ENCODE peak calls at places on chromosome 12, in eight cellular contexts. H is skeletal muscle cell; S is progenitor cell of endocrine pancreas; V is fibroblast of lung; I is activated CD4-positive, alpha-beta T cell treated with anti-CD3 and anti-CD28 coated beads for 1 hour; G is H9; O is prostate gland; L is MCF 10A. Y is an unnamed sample.

GRCh38 chr12:122022393-122023338 is 982 bp downstream of the BCL7A start:
- DNase-seq in H (no peak), S (peak; percentile 23), V (peak; percentile 25), I (no peak), G (peak; percentile 50), O (no peak), L (peak; percentile 11), Y (peak; percentile 47)

GRCh38 chr12:12628013-12628412 is 16.3 kb downstream of the CREBL2 start:
- DNase-seq in H (no peak), S (no peak), V (peak; percentile 43), I (no peak), G (no peak), O (no peak), L (peak; percentile 33), Y (no peak)

GRCh38 chr12:46024099-46024498 is 33.7 kb upstream of the SCAF11 start:
- DNase-seq in H (no peak), S (no peak), V (no peak), I (no peak), G (no peak), O (no peak), L (no peak), Y (no peak)

GRCh38 chr12:92242917-92243316 is 97.3 kb upstream of the BTG1 start:
- DNase-seq in H (peak; percentile 91), S (no peak), V (no peak), I (no peak), G (no peak), O (no peak), L (peak; percentile 14), Y (no peak)

GRCh38 chr12:122951979-122952892 is 14.0 kb downstream of the ABCB9 start:
- DNase-seq in H (no peak), S (peak; percentile 52), V (peak; percentile 55), I (peak; percentile 61), G (peak; percentile 76), O (peak; percentile 77), L (peak; percentile 81), Y (peak; percentile 80)

GRCh38 chr12:70692681-70693288 is 55.6 kb upstream of the PTPRB start:
- DNase-seq in H (peak; percentile 4), S (no peak), V (peak; percentile 46), I (no peak), G (no peak), O (no peak), L (peak; percentile 37), Y (no peak)

GRCh38 chr12:5733136-5733755 is 211.8 kb downstream of the ANO2 start:
- DNase-seq in H (no peak), S (no peak), V (peak; percentile 17), I (no peak), G (peak; percentile 20), O (no peak), L (peak; percentile 33), Y (no peak)

GRCh38 chr12:51009038-51009437 is 17.1 kb downstream of the SLC11A2 start:
- DNase-seq in H (no peak), S (no peak), V (peak; percentile 16), I (peak; percentile 47), G (no peak), O (peak; percentile 71), L (no peak), Y (peak; percentile 94)

GRCh38 chr12:44873898-44874297 is 2.2 kb downstream of the NELL2 start:
- DNase-seq in H (no peak), S (no peak), V (peak; percentile 8), I (no peak), G (no peak), O (no peak), L (peak; percentile 6), Y (no peak)

GRCh38 chr12:52530905-52531304 is 10.7 kb upstream of the KRT5 start:
- DNase-seq in H (no peak), S (no peak), V (no peak), I (no peak), G (no peak), O (no peak), L (no peak), Y (no peak)

GRCh38 chr12:87469295-87469694 is 559.9 kb downstream of the C12orf50 start:
- DNase-seq in H (no peak), S (no peak), V (peak; percentile 54), I (no peak), G (no peak), O (no peak), L (peak; percentile 6), Y (no peak)

GRCh38 chr12:13179159-13180074 is 17.1 kb upstream of the EMP1 start:
- DNase-seq in H (no peak), S (no peak), V (peak; percentile 48), I (peak; percentile 38), G (peak; percentile 80), O (peak; percentile 12), L (peak; percentile 64), Y (peak; percentile 62)

GRCh38 chr12:32198555-32198954 is 91.9 kb downstream of the BICD1 start:
- DNase-seq in H (peak; percentile 18), S (no peak), V (peak; percentile 41), I (no peak), G (no peak), O (no peak), L (peak; percentile 66), Y (no peak)

GRCh38 chr12:2267624-2268477 is 215.1 kb downstream of the CACNA1C start:
- DNase-seq in H (no peak), S (no peak), V (peak; percentile 88), I (no peak), G (peak; percentile 51), O (no peak), L (no peak), Y (no peak)

GRCh38 chr12:84091642-84092041 is 821.0 kb downstream of the SLC6A15 start:
- DNase-seq in H (no peak), S (no peak), V (no peak), I (no peak), G (no peak), O (no peak), L (no peak), Y (no peak)

GRCh38 chr12:104533134-104533533 is 76.4 kb downstream of the CHST11 start:
- DNase-seq in H (no peak), S (no peak), V (peak; percentile 56), I (no peak), G (no peak), O (peak; percentile 33), L (no peak), Y (no peak)

GRCh38 chr12:96310067-96310466 is 90.2 kb downstream of the CDK17 start:
- DNase-seq in H (no peak), S (no peak), V (no peak), I (no peak), G (no peak), O (no peak), L (no peak), Y (no peak)

GRCh38 chr12:98757455-98757854 is 112.4 kb downstream of the APAF1 start:
- DNase-seq in H (no peak), S (no peak), V (no peak), I (no peak), G (no peak), O (no peak), L (no peak), Y (no peak)

GRCh38 chr12:108849653-108850052 is 7.7 kb downstream of the SSH1 start:
- DNase-seq in H (no peak), S (no peak), V (no peak), I (no peak), G (no peak), O (no peak), L (no peak), Y (no peak)

GRCh38 chr12:92503977-92504966 is 198.5 kb upstream of the PLEKHG7 start:
- DNase-seq in H (no peak), S (no peak), V (no peak), I (no peak), G (no peak), O (no peak), L (no peak), Y (peak; percentile 78)

GRCh38 chr12:75892779-75893408 is 138.7 kb downstream of the PHLDA1 start:
- DNase-seq in H (no peak), S (no peak), V (peak; percentile 96), I (no peak), G (no peak), O (no peak), L (peak; percentile 32), Y (no peak)

GRCh38 chr12:2739832-2740641 is 54.7 kb upstream of the FKBP4 start:
- DNase-seq in H (peak; percentile 1), S (no peak), V (peak; percentile 22), I (no peak), G (peak; percentile 25), O (peak; percentile 10), L (peak; percentile 45), Y (peak; percentile 32)

GRCh38 chr12:53567961-53568360 is 58.2 kb downstream of the ATF7 start:
- DNase-seq in H (no peak), S (no peak), V (peak; percentile 48), I (no peak), G (no peak), O (no peak), L (no peak), Y (no peak)

GRCh38 chr12:66352197-66352596 is 49.9 kb downstream of the HELB start:
- DNase-seq in H (no peak), S (peak; percentile 17), V (peak; percentile 4), I (no peak), G (peak; percentile 91), O (no peak), L (peak; percentile 41), Y (no peak)

GRCh38 chr12:47779301-47779942 is 6.4 kb downstream of the SLC48A1 start:
- DNase-seq in H (no peak), S (peak; percentile 95), V (peak; percentile 62), I (peak; percentile 90), G (peak; percentile 97), O (peak; percentile 84), L (peak; percentile 88), Y (peak; percentile 89)

GRCh38 chr12:3684449-3685051 is 68.4 kb downstream of the CRACR2A start:
- DNase-seq in H (no peak), S (no peak), V (no peak), I (no peak), G (no peak), O (no peak), L (no peak), Y (no peak)

GRCh38 chr12:33439587-33440011 is at the start of gene SYT10:
- DNase-seq in H (no peak), S (peak; percentile 62), V (peak; percentile 8), I (no peak), G (peak; percentile 87), O (no peak), L (no peak), Y (no peak)

GRCh38 chr12:1838994-1839365 is 18.6 kb downstream of the LRTM2 start:
- DNase-seq in H (no peak), S (no peak), V (no peak), I (no peak), G (no peak), O (no peak), L (no peak), Y (no peak)

GRCh38 chr12:5973461-5974115 is 28.5 kb upstream of the ANO2 start:
- DNase-seq in H (no peak), S (no peak), V (no peak), I (no peak), G (no peak), O (no peak), L (no peak), Y (no peak)

GRCh38 chr12:109731806-109732205 is 18.2 kb downstream of the FAM222A start:
- DNase-seq in H (no peak), S (no peak), V (no peak), I (no peak), G (no peak), O (no peak), L (no peak), Y (no peak)

GRCh38 chr12:52774629-52775250 is 2.4 kb downstream of the KRT76 start:
- DNase-seq in H (no peak), S (no peak), V (no peak), I (no peak), G (no peak), O (no peak), L (no peak), Y (peak; percentile 61)

Y was measured in thyroid gland.